ENCODE peak calls at places on chromosome 6, in eight cellular contexts. One of them, this sample, is unnamed.

GRCh38 chr6:7165002-7165735 is 57.4 kb downstream of the RREB1 start:
- DNase-seq in fibroblast of the aortic adventitia: peak
- DNase-seq in PC-3: no peak
- DNase-seq in retinal pigment epithelial cell: no peak
- DNase-seq in astrocyte of the spinal cord: peak
- DNase-seq in GM12864: no peak
- DNase-seq in suprapubic skin: no peak
- DNase-seq in CD4-positive, alpha-beta T cell: no peak
- DNase-seq in this sample: no peak

GRCh38 chr6:81909162-81909561 is 156.7 kb upstream of the TENT5A start:
- DNase-seq in suprapubic skin: no peak
- DNase-seq in retinal pigment epithelial cell: no peak
- DNase-seq in PC-3: peak
- DNase-seq in astrocyte of the spinal cord: no peak
- DNase-seq in GM12864: no peak
- DNase-seq in CD4-positive, alpha-beta T cell: no peak
- DNase-seq in fibroblast of the aortic adventitia: no peak
- DNase-seq in this sample: no peak

GRCh38 chr6:160315310-160315709 is 32.9 kb upstream of the SLC22A3 start:
- DNase-seq in suprapubic skin: no peak
- DNase-seq in PC-3: peak
- DNase-seq in fibroblast of the aortic adventitia: no peak
- DNase-seq in astrocyte of the spinal cord: no peak
- DNase-seq in CD4-positive, alpha-beta T cell: no peak
- DNase-seq in retinal pigment epithelial cell: no peak
- DNase-seq in GM12864: no peak
- DNase-seq in this sample: no peak

GRCh38 chr6:141724731-141725130 is 408.0 kb upstream of the GJE1 start:
- DNase-seq in retinal pigment epithelial cell: no peak
- DNase-seq in CD4-positive, alpha-beta T cell: no peak
- DNase-seq in astrocyte of the spinal cord: no peak
- DNase-seq in suprapubic skin: no peak
- DNase-seq in PC-3: no peak
- DNase-seq in GM12864: no peak
- DNase-seq in fibroblast of the aortic adventitia: no peak
- DNase-seq in this sample: no peak

GRCh38 chr6:30763618-30764489 is 19.5 kb upstream of the IER3 start:
- DNase-seq in PC-3: no peak
- DNase-seq in suprapubic skin: no peak
- DNase-seq in fibroblast of the aortic adventitia: no peak
- DNase-seq in CD4-positive, alpha-beta T cell: no peak
- DNase-seq in astrocyte of the spinal cord: peak
- DNase-seq in retinal pigment epithelial cell: peak
- DNase-seq in GM12864: no peak
- DNase-seq in this sample: no peak

GRCh38 chr6:97621111-97621510 is 338.1 kb upstream of the MMS22L start:
- DNase-seq in astrocyte of the spinal cord: no peak
- DNase-seq in GM12864: no peak
- DNase-seq in fibroblast of the aortic adventitia: no peak
- DNase-seq in retinal pigment epithelial cell: no peak
- DNase-seq in suprapubic skin: no peak
- DNase-seq in CD4-positive, alpha-beta T cell: no peak
- DNase-seq in PC-3: no peak
- DNase-seq in this sample: no peak

GRCh38 chr6:144266091-144266649 is 19.0 kb upstream of the UTRN start:
- DNase-seq in astrocyte of the spinal cord: peak
- DNase-seq in fibroblast of the aortic adventitia: peak
- DNase-seq in CD4-positive, alpha-beta T cell: no peak
- DNase-seq in suprapubic skin: peak
- DNase-seq in PC-3: peak
- DNase-seq in retinal pigment epithelial cell: peak
- DNase-seq in GM12864: no peak
- DNase-seq in this sample: no peak

GRCh38 chr6:69424581-69424980 is 372.2 kb downstream of the LMBRD1 start:
- DNase-seq in suprapubic skin: no peak
- DNase-seq in PC-3: no peak
- DNase-seq in GM12864: no peak
- DNase-seq in astrocyte of the spinal cord: no peak
- DNase-seq in retinal pigment epithelial cell: no peak
- DNase-seq in fibroblast of the aortic adventitia: no peak
- DNase-seq in CD4-positive, alpha-beta T cell: no peak
- DNase-seq in this sample: no peak

GRCh38 chr6:113377362-113377942 is 479.7 kb upstream of the MARCKS start:
- DNase-seq in retinal pigment epithelial cell: no peak
- DNase-seq in PC-3: no peak
- DNase-seq in fibroblast of the aortic adventitia: no peak
- DNase-seq in astrocyte of the spinal cord: no peak
- DNase-seq in GM12864: no peak
- DNase-seq in suprapubic skin: no peak
- DNase-seq in CD4-positive, alpha-beta T cell: no peak
- DNase-seq in this sample: no peak

GRCh38 chr6:42345696-42346416 is 105.9 kb downstream of the TRERF1 start:
- DNase-seq in CD4-positive, alpha-beta T cell: no peak
- DNase-seq in astrocyte of the spinal cord: no peak
- DNase-seq in PC-3: no peak
- DNase-seq in retinal pigment epithelial cell: no peak
- DNase-seq in fibroblast of the aortic adventitia: no peak
- DNase-seq in suprapubic skin: peak
- DNase-seq in GM12864: no peak
- DNase-seq in this sample: no peak

GRCh38 chr6:10146723-10147451 is 268.0 kb downstream of the TFAP2A start:
- DNase-seq in fibroblast of the aortic adventitia: peak
- DNase-seq in suprapubic skin: no peak
- DNase-seq in PC-3: peak
- DNase-seq in GM12864: peak
- DNase-seq in retinal pigment epithelial cell: no peak
- DNase-seq in CD4-positive, alpha-beta T cell: no peak
- DNase-seq in astrocyte of the spinal cord: peak
- DNase-seq in this sample: no peak

GRCh38 chr6:12957321-12958051 is 240.9 kb downstream of the PHACTR1 start:
- DNase-seq in suprapubic skin: no peak
- DNase-seq in GM12864: no peak
- DNase-seq in fibroblast of the aortic adventitia: peak
- DNase-seq in retinal pigment epithelial cell: peak
- DNase-seq in astrocyte of the spinal cord: peak
- DNase-seq in PC-3: no peak
- DNase-seq in CD4-positive, alpha-beta T cell: no peak
- DNase-seq in this sample: no peak

DNA sequence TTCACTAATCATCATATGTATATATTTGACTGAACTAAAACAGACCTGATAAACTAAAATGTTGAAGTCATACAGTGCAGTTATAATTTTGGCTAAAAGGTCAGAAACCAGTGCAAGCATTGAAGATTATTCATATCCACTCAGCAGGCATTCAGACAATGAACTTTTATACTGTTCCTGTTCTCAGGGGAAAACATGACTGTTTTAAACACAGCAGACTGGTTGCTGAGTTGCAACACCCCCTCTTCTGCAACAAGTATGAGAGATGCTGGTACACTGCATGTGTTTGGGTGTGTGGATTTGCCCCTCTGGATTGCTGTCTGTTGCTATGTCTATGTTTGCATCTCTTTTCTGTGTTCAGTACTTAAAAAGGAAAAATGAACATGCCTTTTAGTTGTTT is 206.8 kb downstream of the EYA4 start:
- DNase-seq in GM12864: no peak
- DNase-seq in fibroblast of the aortic adventitia: peak
- DNase-seq in suprapubic skin: no peak
- DNase-seq in PC-3: no peak
- DNase-seq in astrocyte of the spinal cord: peak
- DNase-seq in retinal pigment epithelial cell: no peak
- DNase-seq in CD4-positive, alpha-beta T cell: no peak
- DNase-seq in this sample: no peak
- TF ChIP-seq CTCF in GM12864: no peak
- TF ChIP-seq CTCF in fibroblast of the aortic adventitia: no peak
- TF ChIP-seq CTCF in suprapubic skin: no peak
- TF ChIP-seq CTCF in PC-3: no peak
- TF ChIP-seq CTCF in astrocyte of the spinal cord: no peak
- TF ChIP-seq CTCF in retinal pigment epithelial cell: no peak
- TF ChIP-seq CTCF in CD4-positive, alpha-beta T cell: no peak
- TF ChIP-seq CTCF in this sample: no peak

DNA sequence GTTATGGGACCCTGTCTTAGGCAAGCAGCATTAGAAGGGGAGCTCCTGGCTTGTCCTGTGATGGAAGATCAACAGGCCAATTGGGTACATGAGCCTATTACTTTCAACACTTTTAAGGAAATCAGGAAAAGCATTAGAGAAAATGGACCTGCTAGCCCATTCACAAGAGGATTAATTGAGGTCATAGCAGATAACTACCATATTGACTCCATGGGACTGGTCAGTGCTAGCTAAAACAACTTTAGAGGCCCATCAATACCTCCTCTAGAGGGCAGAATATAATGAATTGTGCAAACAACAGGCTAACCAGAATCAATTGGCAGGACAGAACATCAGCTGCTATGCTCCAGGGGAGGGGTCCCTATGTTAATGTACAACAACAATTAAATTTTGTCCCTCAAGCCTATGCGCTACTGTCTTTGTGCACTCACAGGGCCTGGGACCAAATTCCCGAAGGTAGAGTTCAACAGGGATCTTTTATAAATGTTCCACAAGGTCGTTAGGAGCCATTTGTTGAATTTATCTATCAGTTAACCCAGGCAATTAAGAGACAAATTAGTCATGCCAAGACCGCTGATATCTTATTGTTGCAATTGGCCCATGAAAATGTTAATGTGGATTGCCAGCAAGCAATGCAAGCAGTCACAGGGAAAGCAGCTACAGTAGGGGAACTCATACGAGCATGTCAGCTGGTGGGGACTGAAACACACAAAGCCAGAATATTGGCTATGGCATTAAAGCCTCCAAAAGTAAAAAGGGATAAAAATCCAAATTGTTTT is 106.6 kb upstream of the BTN3A2 start:
- DNase-seq in CD4-positive, alpha-beta T cell: no peak
- DNase-seq in astrocyte of the spinal cord: no peak
- DNase-seq in fibroblast of the aortic adventitia: no peak
- DNase-seq in retinal pigment epithelial cell: no peak
- DNase-seq in PC-3: peak
- DNase-seq in GM12864: no peak
- DNase-seq in suprapubic skin: no peak
- DNase-seq in this sample: no peak
- TF ChIP-seq CTCF in CD4-positive, alpha-beta T cell: no peak
- TF ChIP-seq CTCF in astrocyte of the spinal cord: peak
- TF ChIP-seq CTCF in fibroblast of the aortic adventitia: peak
- TF ChIP-seq CTCF in retinal pigment epithelial cell: peak
- TF ChIP-seq CTCF in PC-3: peak
- TF ChIP-seq CTCF in GM12864: peak
- TF ChIP-seq CTCF in suprapubic skin: no peak
- TF ChIP-seq CTCF in this sample: peak

GRCh38 chr6:33384581-33385020 is 7.0 kb upstream of the KIFC1 start:
- DNase-seq in PC-3: peak
- DNase-seq in GM12864: no peak
- DNase-seq in CD4-positive, alpha-beta T cell: no peak
- DNase-seq in retinal pigment epithelial cell: no peak
- DNase-seq in suprapubic skin: no peak
- DNase-seq in astrocyte of the spinal cord: peak
- DNase-seq in fibroblast of the aortic adventitia: peak
- DNase-seq in this sample: no peak
- TF ChIP-seq CTCF in PC-3: peak
- TF ChIP-seq CTCF in GM12864: no peak
- TF ChIP-seq CTCF in CD4-positive, alpha-beta T cell: no peak
- TF ChIP-seq CTCF in retinal pigment epithelial cell: peak
- TF ChIP-seq CTCF in suprapubic skin: peak
- TF ChIP-seq CTCF in astrocyte of the spinal cord: peak
- TF ChIP-seq CTCF in fibroblast of the aortic adventitia: peak
- TF ChIP-seq CTCF in this sample: peak

GRCh38 chr6:123415844-123416468 is 220.8 kb downstream of the TRDN start:
- DNase-seq in GM12864: peak
- DNase-seq in suprapubic skin: no peak
- DNase-seq in CD4-positive, alpha-beta T cell: peak
- DNase-seq in PC-3: peak
- DNase-seq in retinal pigment epithelial cell: peak
- DNase-seq in astrocyte of the spinal cord: peak
- DNase-seq in fibroblast of the aortic adventitia: peak
- DNase-seq in this sample: no peak
- TF ChIP-seq CTCF in GM12864: peak
- TF ChIP-seq CTCF in suprapubic skin: peak
- TF ChIP-seq CTCF in CD4-positive, alpha-beta T cell: peak
- TF ChIP-seq CTCF in PC-3: peak
- TF ChIP-seq CTCF in retinal pigment epithelial cell: peak
- TF ChIP-seq CTCF in astrocyte of the spinal cord: peak
- TF ChIP-seq CTCF in fibroblast of the aortic adventitia: peak
- TF ChIP-seq CTCF in this sample: peak

DNA sequence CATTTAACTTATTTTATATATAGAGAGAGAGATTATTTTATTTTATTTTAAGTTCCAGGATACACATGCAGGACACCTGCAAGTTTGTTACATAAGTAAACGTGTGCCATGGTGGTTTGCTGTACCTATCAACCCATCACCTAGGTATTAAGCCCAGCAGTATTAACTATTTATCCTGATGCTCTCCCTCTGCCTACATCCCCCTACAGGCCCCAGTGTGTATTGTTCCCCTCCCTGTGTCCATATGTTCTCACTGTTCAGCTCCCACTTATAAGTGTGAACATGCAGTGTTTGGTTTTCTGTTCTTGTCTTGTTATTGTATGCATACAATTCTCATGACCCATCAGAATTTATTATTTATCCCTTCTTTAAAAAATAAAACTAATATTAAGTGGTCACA is 34.6 kb downstream of the FKBP1C start:
- DNase-seq in astrocyte of the spinal cord: no peak
- DNase-seq in suprapubic skin: no peak
- DNase-seq in fibroblast of the aortic adventitia: no peak
- DNase-seq in PC-3: no peak
- DNase-seq in GM12864: no peak
- DNase-seq in CD4-positive, alpha-beta T cell: no peak
- DNase-seq in retinal pigment epithelial cell: no peak
- DNase-seq in this sample: no peak
- TF ChIP-seq CTCF in astrocyte of the spinal cord: no peak
- TF ChIP-seq CTCF in suprapubic skin: no peak
- TF ChIP-seq CTCF in fibroblast of the aortic adventitia: no peak
- TF ChIP-seq CTCF in PC-3: no peak
- TF ChIP-seq CTCF in GM12864: peak
- TF ChIP-seq CTCF in CD4-positive, alpha-beta T cell: no peak
- TF ChIP-seq CTCF in retinal pigment epithelial cell: peak
- TF ChIP-seq CTCF in this sample: peak